ENCODE peak calls at places on chromosomes 3 and 15, in seven cellular contexts. A, M, I, Y, T, E and J are unnamed samples.

GRCh38 chr3:8472549-8472948 is 29.1 kb upstream of the LMCD1 start:
- DNase-seq in I (no peak), M (no peak), A (no peak), E (no peak), Y (no peak), T (no peak), J (no peak)

GRCh38 chr3:160162440-160162839 is 62.8 kb upstream of the C3orf80 start:
- DNase-seq in E (no peak), M (no peak), I (no peak), A (no peak), Y (no peak), T (no peak), J (no peak)

GRCh38 chr3:110821586-110821985 is 250.0 kb upstream of the NECTIN3 start:
- DNase-seq in M (no peak), A (no peak), I (peak; percentile 11), Y (no peak), T (no peak), E (peak; percentile 11), J (no peak)

GRCh38 chr3:40827942-40828688 is 303.4 kb downstream of the ZNF621 start:
- DNase-seq in E (peak; percentile 38), T (no peak), Y (no peak), I (no peak), A (no peak), M (no peak), J (peak; percentile 86)

GRCh38 chr3:13874891-13875290 is 5.0 kb downstream of the WNT7A start:
- DNase-seq in T (no peak), I (no peak), Y (no peak), A (no peak), E (no peak), M (peak; percentile 71), J (no peak)

GRCh38 chr15:27353837-27354236 is 382.9 kb downstream of the GABRG3 start:
- DNase-seq in E (peak; percentile 10), Y (no peak), T (no peak), I (no peak), A (no peak), M (no peak), J (no peak)

GRCh38 chr15:78065284-78065872 is 12.1 kb downstream of the TBC1D2B start:
- DNase-seq in A (peak; percentile 51), T (no peak), Y (no peak), I (peak; percentile 92), E (peak; percentile 100), M (peak; percentile 64), J (peak; percentile 92)

GRCh38 chr3:15313461-15313860 is 18.9 kb downstream of the SH3BP5 start:
- DNase-seq in I (no peak), E (no peak), A (no peak), Y (no peak), T (no peak), M (no peak), J (no peak)

GRCh38 chr3:3200632-3201212 is 21.2 kb upstream of the CRBN start:
- DNase-seq in I (peak; percentile 63), A (no peak), E (peak; percentile 87), T (peak; percentile 11), Y (peak; percentile 14), M (peak; percentile 23), J (peak; percentile 36)

GRCh38 chr15:92273732-92274131 is 119.9 kb upstream of the ST8SIA2 start:
- DNase-seq in I (no peak), T (no peak), A (no peak), M (no peak), E (no peak), Y (no peak), J (no peak)

GRCh38 chr3:149199474-149199873 is 22.2 kb downstream of the CP start:
- DNase-seq in I (no peak), T (no peak), A (no peak), M (no peak), E (peak; percentile 73), Y (no peak), J (no peak)

GRCh38 chr15:53976844-53977392 is 1.3 kb upstream of the UNC13C start:
- DNase-seq in T (no peak), Y (peak; percentile 16), I (no peak), A (no peak), M (peak; percentile 3), E (no peak), J (no peak)

GRCh38 chr15:95182081-95182480 is 950.7 kb downstream of the MCTP2 start:
- DNase-seq in I (no peak), M (no peak), T (no peak), E (no peak), Y (no peak), A (no peak), J (no peak)

GRCh38 chr3:44198957-44199269 is 42.8 kb upstream of the TOPAZ1 start:
- DNase-seq in I (no peak), Y (no peak), T (no peak), M (no peak), A (no peak), E (no peak), J (no peak)

GRCh38 chr15:73922186-73923151 is 3.8 kb upstream of the LOXL1 start:
- DNase-seq in I (peak; percentile 74), Y (no peak), A (no peak), T (no peak), M (no peak), E (peak; percentile 70), J (no peak)

GRCh38 chr15:69543681-69544080 is 91.1 kb downstream of the RPLP1 start:
- DNase-seq in E (no peak), A (no peak), I (no peak), Y (no peak), M (no peak), T (no peak), J (no peak)

GRCh38 chr15:60379466-60380274 is 18.1 kb downstream of the ANXA2 start:
- DNase-seq in Y (no peak), M (no peak), E (peak; percentile 92), I (peak; percentile 97), T (peak; percentile 85), A (no peak), J (no peak)

GRCh38 chr3:133542871-133543270 is 30.6 kb upstream of the CDV3 start:
- DNase-seq in Y (no peak), I (no peak), M (no peak), A (no peak), E (no peak), T (no peak), J (no peak)

GRCh38 chr15:72047020-72047419 is 70.9 kb downstream of the MYO9A start:
- DNase-seq in A (no peak), T (no peak), I (no peak), Y (no peak), M (no peak), E (peak; percentile 42), J (no peak)

GRCh38 chr3:171126478-171127214 is 100.1 kb upstream of the SLC2A2 start:
- DNase-seq in A (no peak), E (no peak), Y (no peak), M (no peak), I (no peak), T (no peak), J (no peak)

GRCh38 chr15:63292771-63293170 is 15.4 kb downstream of the APH1B start:
- DNase-seq in T (no peak), A (no peak), Y (no peak), E (peak; percentile 85), M (no peak), I (no peak), J (no peak)